ENCODE peak calls at places on chromosomes 5 and 9, in four cellular contexts. Q is fibroblast of lung, W is HepG2, Z is astrocyte. A is an unnamed sample.
A peak's percentile ranks its signal among the peaks of the same experiment; 100 is the strongest.

GRCh38 chr9:78004478-78005229 is 27.0 kb downstream of the GNAQ start:
- DNase-seq in Q (no peak), W (peak; percentile 85), Z (no peak), A (no peak)

GRCh38 chr9:5441043-5441442 is 3.3 kb upstream of the PLGRKT start:
- DNase-seq in Q (peak; percentile 76), W (no peak), Z (peak; percentile 54), A (no peak)

GRCh38 chr5:55509768-55510522 is 24.8 kb downstream of the PLPP1 start:
- DNase-seq in Q (peak; percentile 54), W (peak; percentile 11), Z (no peak), A (no peak)

GRCh38 chr5:82217917-82218316 is 60.2 kb downstream of the RPS23 start:
- DNase-seq in Q (no peak), W (no peak), Z (no peak), A (no peak)

GRCh38 chr5:119330367-119331183 is 25.2 kb upstream of the TNFAIP8 start:
- DNase-seq in Q (no peak), W (no peak), Z (no peak), A (no peak)

GRCh38 chr9:28158451-28158850 is 585.2 kb upstream of the C9orf72 start:
- DNase-seq in Q (no peak), W (no peak), Z (no peak), A (no peak)

GRCh38 chr9:7117676-7118561 is 360.1 kb downstream of the KDM4C start:
- DNase-seq in Q (peak; percentile 51), W (no peak), Z (no peak), A (no peak)

GRCh38 chr9:136228107-136228875 is 17.3 kb downstream of the QSOX2 start:
- DNase-seq in Q (peak; percentile 59), W (peak; percentile 13), Z (peak; percentile 80), A (peak; percentile 64)

GRCh38 chr9:25025156-25025555 is 479.5 kb upstream of the IZUMO3 start:
- DNase-seq in Q (no peak), W (no peak), Z (no peak), A (no peak)

GRCh38 chr5:78956901-78957300 is 28.2 kb downstream of the ARSB start:
- DNase-seq in Q (no peak), W (no peak), Z (no peak), A (no peak)

GRCh38 chr5:9830184-9830583 is 200.0 kb upstream of the TAS2R1 start:
- DNase-seq in Q (no peak), W (no peak), Z (no peak), A (no peak)

GRCh38 chr9:23590601-23591000 is 235.4 kb downstream of the ELAVL2 start:
- DNase-seq in Q (no peak), W (no peak), Z (no peak), A (no peak)

GRCh38 chr9:4430492-4431261 is 59.6 kb upstream of the SLC1A1 start:
- DNase-seq in Q (peak; percentile 12), W (no peak), Z (peak; percentile 3), A (no peak)

GRCh38 chr9:9352877-9353481 is 1259.8 kb downstream of the PTPRD start:
- DNase-seq in Q (peak; percentile 22), W (no peak), Z (no peak), A (no peak)

GRCh38 chr5:157217289-157218024 is 36.8 kb downstream of the ITK start:
- DNase-seq in Q (no peak), W (no peak), Z (no peak), A (no peak)

GRCh38 chr5:120326651-120327050 is 137.4 kb upstream of the PRR16 start:
- DNase-seq in Q (peak; percentile 54), W (no peak), Z (no peak), A (no peak)

GRCh38 chr9:130936285-130937117 is 2.5 kb downstream of the FIBCD1 start:
- DNase-seq in Q (peak; percentile 79), W (peak; percentile 28), Z (peak; percentile 58), A (no peak)

GRCh38 chr9:31119882-31120481 is 1264.5 kb upstream of the ACO1 start:
- DNase-seq in Q (peak; percentile 51), W (peak; percentile 19), Z (peak; percentile 11), A (no peak)

GRCh38 chr9:126695186-126696090 is 81.7 kb downstream of the LMX1B start:
- DNase-seq in Q (no peak), W (no peak), Z (no peak), A (no peak)

GRCh38 chr5:52777186-52777585 is 10.5 kb upstream of the ITGA1 start:
- DNase-seq in Q (no peak), W (no peak), Z (no peak), A (no peak)

GRCh38 chr9:93674580-93675335 is 98.4 kb downstream of the PHF2 start:
- DNase-seq in Q (no peak), W (no peak), Z (no peak), A (no peak)

GRCh38 chr5:168686837-168687236 is 107.7 kb upstream of the PANK3 start:
- DNase-seq in Q (no peak), W (no peak), Z (no peak), A (no peak)

GRCh38 chr5:129857124-129857523 is 47.1 kb upstream of the CHSY3 start:
- DNase-seq in Q (peak; percentile 5), W (no peak), Z (no peak), A (no peak)

GRCh38 chr5:38724301-38725030 is 121.3 kb upstream of the OSMR start:
- DNase-seq in Q (peak; percentile 44), W (no peak), Z (peak; percentile 59), A (no peak)

GRCh38 chr5:57025961-57026360 is 74.0 kb upstream of the MIER3 start:
- DNase-seq in Q (no peak), W (no peak), Z (no peak), A (no peak)
- H3K79me2 ChIP-seq in Q (no peaks in the 10 kb centered on the region), W (no peaks in the 10 kb centered on the region), Z (no peaks in the 10 kb centered on the region), A (no peaks in the 10 kb centered on the region)

GRCh38 chr5:15757103-15757502 is 257.1 kb downstream of the FBXL7 start:
- DNase-seq in Q (peak; percentile 13), W (no peak), Z (peak; percentile 84), A (no peak)

GRCh38 chr5:15752886-15753285 is 252.9 kb downstream of the FBXL7 start:
- DNase-seq in Q (peak; percentile 69), W (no peak), Z (peak; percentile 17), A (no peak)

GRCh38 chr5:15762668-15763067 is 262.7 kb downstream of the FBXL7 start:
- DNase-seq in Q (no peak), W (no peak), Z (no peak), A (no peak)

GRCh38 chr5:15757635-15758034 is 257.7 kb downstream of the FBXL7 start:
- DNase-seq in Q (no peak), W (no peak), Z (no peak), A (no peak)
- H3K79me2 ChIP-seq in Q (peaks cover 1% of the 10 kb centered on the region), W (no peaks in the 10 kb centered on the region), Z (peaks cover 11% of the 10 kb centered on the region), A (no peaks in the 10 kb centered on the region)

DNA sequence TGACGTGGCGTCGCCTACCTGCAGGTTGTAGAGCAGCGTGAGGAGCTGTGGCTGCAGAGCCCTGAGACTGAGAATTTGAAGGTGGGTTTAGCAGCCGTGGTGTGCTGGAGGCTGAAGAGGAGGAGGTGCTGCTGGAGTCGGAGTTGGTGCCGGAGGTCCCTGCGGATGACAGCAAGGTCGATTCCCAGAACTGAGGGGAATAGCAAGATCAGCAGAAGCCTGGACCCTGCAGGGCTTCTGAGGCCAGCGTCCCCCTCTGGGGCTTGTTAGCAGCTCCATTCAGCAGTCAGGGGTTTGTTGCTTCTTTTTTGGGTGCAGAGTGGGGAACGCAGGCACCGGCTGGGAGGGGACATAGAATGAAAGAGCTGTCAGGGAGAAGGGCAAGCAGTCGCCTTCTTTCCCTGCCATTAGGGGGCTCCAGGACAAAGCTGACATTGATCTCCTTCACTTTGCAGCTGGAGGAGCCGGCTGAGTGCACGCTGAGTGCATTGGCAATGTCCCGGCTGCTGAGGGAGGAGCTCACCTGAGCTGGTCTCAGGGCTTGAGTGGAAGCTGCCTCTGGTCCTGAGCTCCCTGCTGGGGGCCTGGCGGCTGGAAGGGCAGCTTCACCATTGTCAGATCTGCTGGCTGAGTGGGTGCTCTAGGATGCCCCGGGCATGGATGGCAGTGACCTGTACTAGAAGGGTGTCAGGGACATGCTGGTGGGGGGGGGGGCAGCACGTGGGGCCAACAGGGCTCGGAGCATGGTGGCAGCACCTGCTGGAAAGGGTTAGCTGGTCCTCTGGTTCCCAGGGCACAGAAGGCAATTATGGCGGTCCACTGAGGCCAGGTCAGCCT is 20.8 kb downstream of the OBP2B start:
- DNase-seq in Q (no peak), W (peak; percentile 42), Z (no peak), A (no peak)
- H3K79me2 ChIP-seq in Q (no peaks in the 10 kb centered on the region), W (no peaks in the 10 kb centered on the region), Z (no peaks in the 10 kb centered on the region), A (no peaks in the 10 kb centered on the region)

GRCh38 chr9:128187361-128187760 is 4.0 kb downstream of the CIZ1 start:
- DNase-seq in Q (no peak), W (no peak), Z (no peak), A (no peak)
- H3K79me2 ChIP-seq in Q (peaks cover 16% of the 10 kb centered on the region), W (peaks cover 9% of the 10 kb centered on the region), Z (peaks cover 26% of the 10 kb centered on the region), A (peaks cover 13% of the 10 kb centered on the region)

GRCh38 chr5:79985288-79985687 is 5.8 kb downstream of the MTX3 start:
- DNase-seq in Q (no peak), W (no peak), Z (no peak), A (no peak)
- H3K79me2 ChIP-seq in Q (peaks cover 3% of the 10 kb centered on the region), W (peaks cover 4% of the 10 kb centered on the region), Z (peaks cover 2% of the 10 kb centered on the region), A (peaks cover 3% of the 10 kb centered on the region)